ENCODE peak calls at places on chromosomes 4 and X, in six cellular contexts. One of them, this sample, is unnamed.

GRCh38 chrX:129653985-129654651 is 638 bp downstream of the APLN start:
- DNase-seq in GM12892: no peak
- DNase-seq in H1: no peak
- DNase-seq in K562: no peak
- DNase-seq in GM12891: no peak
- DNase-seq in HepG2: no peak
- DNase-seq in this sample: no peak

GRCh38 chr4:10011277-10011676 is 10.0 kb downstream of the SLC2A9 start:
- DNase-seq in K562: no peak
- DNase-seq in HepG2: no peak
- DNase-seq in GM12891: no peak
- DNase-seq in H1: no peak
- DNase-seq in GM12892: no peak
- DNase-seq in this sample: no peak

GRCh38 chrX:24506082-24506481 is 41.0 kb downstream of the PDK3 start:
- DNase-seq in H1: no peak
- DNase-seq in GM12892: no peak
- DNase-seq in K562: no peak
- DNase-seq in HepG2: no peak
- DNase-seq in GM12891: no peak
- DNase-seq in this sample: peak

GRCh38 chr4:23930750-23931488 is 41.1 kb upstream of the PPARGC1A start:
- DNase-seq in GM12892: no peak
- DNase-seq in K562: no peak
- DNase-seq in GM12891: no peak
- DNase-seq in H1: no peak
- DNase-seq in HepG2: peak
- DNase-seq in this sample: no peak

GRCh38 chr4:88341227-88342192 is 37.1 kb upstream of the HERC6 start:
- DNase-seq in HepG2: peak
- DNase-seq in GM12892: no peak
- DNase-seq in GM12891: no peak
- DNase-seq in H1: no peak
- DNase-seq in K562: no peak
- DNase-seq in this sample: no peak

GRCh38 chr4:80361329-80361900 is 25.9 kb downstream of the CFAP299 start:
- DNase-seq in GM12892: no peak
- DNase-seq in K562: no peak
- DNase-seq in GM12891: no peak
- DNase-seq in H1: no peak
- DNase-seq in HepG2: peak
- DNase-seq in this sample: no peak

GRCh38 chr4:81359207-81359606 is 112.5 kb downstream of the RASGEF1B start:
- DNase-seq in H1: no peak
- DNase-seq in HepG2: no peak
- DNase-seq in GM12891: no peak
- DNase-seq in K562: no peak
- DNase-seq in GM12892: no peak
- DNase-seq in this sample: no peak

GRCh38 chrX:46208225-46208854 is 336.9 kb downstream of the ZNF674 start:
- DNase-seq in HepG2: no peak
- DNase-seq in GM12891: no peak
- DNase-seq in K562: no peak
- DNase-seq in H1: no peak
- DNase-seq in GM12892: no peak
- DNase-seq in this sample: peak

GRCh38 chrX:129596077-129596476 is 56.0 kb downstream of the OCRL start:
- DNase-seq in K562: no peak
- DNase-seq in H1: no peak
- DNase-seq in GM12891: no peak
- DNase-seq in HepG2: no peak
- DNase-seq in GM12892: no peak
- DNase-seq in this sample: no peak

GRCh38 chrX:41293269-41293668 is 40.7 kb upstream of the DDX3X start:
- DNase-seq in HepG2: peak
- DNase-seq in GM12892: no peak
- DNase-seq in K562: no peak
- DNase-seq in GM12891: no peak
- DNase-seq in H1: no peak
- DNase-seq in this sample: no peak

GRCh38 chr4:130675262-130675661 is 1579.3 kb downstream of the C4orf33 start:
- DNase-seq in K562: no peak
- DNase-seq in GM12892: no peak
- DNase-seq in HepG2: no peak
- DNase-seq in H1: no peak
- DNase-seq in GM12891: no peak
- DNase-seq in this sample: no peak

GRCh38 chr4:126241631-126242030 is 926.9 kb downstream of the FAT4 start:
- DNase-seq in K562: no peak
- DNase-seq in GM12891: no peak
- DNase-seq in GM12892: no peak
- DNase-seq in HepG2: no peak
- DNase-seq in H1: no peak
- DNase-seq in this sample: no peak

GRCh38 chr4:81470456-81471327 is 1.0 kb downstream of the RASGEF1B start:
- DNase-seq in H1: no peak
- DNase-seq in HepG2: no peak
- DNase-seq in GM12892: no peak
- DNase-seq in GM12891: no peak
- DNase-seq in K562: peak
- DNase-seq in this sample: no peak

GRCh38 chrX:123833387-123833786 is 26.5 kb upstream of the XIAP start:
- DNase-seq in HepG2: peak
- DNase-seq in H1: peak
- DNase-seq in GM12892: peak
- DNase-seq in K562: peak
- DNase-seq in GM12891: peak
- DNase-seq in this sample: peak

GRCh38 chr4:5524451-5524850 is 183.9 kb downstream of the EVC2 start:
- DNase-seq in HepG2: no peak
- DNase-seq in GM12891: no peak
- DNase-seq in H1: no peak
- DNase-seq in GM12892: no peak
- DNase-seq in K562: no peak
- DNase-seq in this sample: no peak

GRCh38 chrX:40877869-40878268 is 142.5 kb upstream of the MED14 start:
- DNase-seq in K562: peak
- DNase-seq in GM12892: no peak
- DNase-seq in GM12891: no peak
- DNase-seq in H1: no peak
- DNase-seq in HepG2: peak
- DNase-seq in this sample: no peak

GRCh38 chr4:77010841-77011354 is 61.3 kb downstream of the SEPTIN11 start:
- DNase-seq in K562: no peak
- DNase-seq in GM12891: no peak
- DNase-seq in HepG2: no peak
- DNase-seq in H1: no peak
- DNase-seq in GM12892: no peak
- DNase-seq in this sample: no peak

GRCh38 chr4:6466756-6467381 is 5.5 kb downstream of the PPP2R2C start:
- DNase-seq in HepG2: no peak
- DNase-seq in H1: no peak
- DNase-seq in GM12891: no peak
- DNase-seq in GM12892: no peak
- DNase-seq in K562: no peak
- DNase-seq in this sample: no peak

GRCh38 chrX:23900220-23900797 is 7.4 kb downstream of the APOO start:
- DNase-seq in K562: no peak
- DNase-seq in H1: no peak
- DNase-seq in GM12892: no peak
- DNase-seq in HepG2: no peak
- DNase-seq in GM12891: no peak
- DNase-seq in this sample: no peak

GRCh38 chr4:154018659-154019058 is 229.8 kb upstream of the SFRP2 start:
- DNase-seq in K562: no peak
- DNase-seq in GM12892: no peak
- DNase-seq in HepG2: no peak
- DNase-seq in H1: peak
- DNase-seq in GM12891: no peak
- DNase-seq in this sample: no peak

GRCh38 chr4:56908206-56909082 is 744 bp downstream of the REST start:
- DNase-seq in GM12891: peak
- DNase-seq in K562: peak
- DNase-seq in GM12892: peak
- DNase-seq in H1: peak
- DNase-seq in HepG2: peak
- DNase-seq in this sample: no peak

GRCh38 chrX:3195845-3196244 is 150.6 kb downstream of the MXRA5 start:
- DNase-seq in HepG2: no peak
- DNase-seq in GM12892: no peak
- DNase-seq in H1: no peak
- DNase-seq in GM12891: no peak
- DNase-seq in K562: no peak
- DNase-seq in this sample: no peak

GRCh38 chrX:119880552-119881437 is 9.2 kb downstream of the NDUFA1 start:
- DNase-seq in GM12891: no peak
- DNase-seq in H1: no peak
- DNase-seq in K562: peak
- DNase-seq in HepG2: peak
- DNase-seq in GM12892: no peak
- DNase-seq in this sample: peak

GRCh38 chrX:17547658-17548057 is 172.7 kb downstream of the NHS start:
- DNase-seq in GM12891: no peak
- DNase-seq in K562: no peak
- DNase-seq in H1: no peak
- DNase-seq in GM12892: no peak
- DNase-seq in HepG2: peak
- DNase-seq in this sample: peak

GRCh38 chr4:53596901-53597300 is 5.6 kb upstream of the LNX1 start:
- DNase-seq in GM12891: no peak
- DNase-seq in GM12892: no peak
- DNase-seq in K562: no peak
- DNase-seq in H1: no peak
- DNase-seq in HepG2: no peak
- DNase-seq in this sample: no peak

GRCh38 chrX:74519870-74520269 is 94.6 kb downstream of the RLIM start:
- DNase-seq in K562: no peak
- DNase-seq in HepG2: no peak
- DNase-seq in GM12892: no peak
- DNase-seq in H1: no peak
- DNase-seq in GM12891: no peak
- DNase-seq in this sample: no peak

GRCh38 chr4:27048350-27049100 is 187.9 kb downstream of the STIM2 start:
- DNase-seq in GM12891: peak
- DNase-seq in H1: no peak
- DNase-seq in HepG2: no peak
- DNase-seq in GM12892: peak
- DNase-seq in K562: peak
- DNase-seq in this sample: no peak

GRCh38 chr4:121408-122084 is 2.8 kb upstream of the ZNF718 start:
- DNase-seq in GM12891: no peak
- DNase-seq in HepG2: no peak
- DNase-seq in GM12892: no peak
- DNase-seq in K562: no peak
- DNase-seq in H1: no peak
- DNase-seq in this sample: no peak

GRCh38 chrX:31609130-31609529 is 537.3 kb upstream of the FTHL17 start:
- DNase-seq in GM12892: no peak
- DNase-seq in K562: no peak
- DNase-seq in GM12891: no peak
- DNase-seq in H1: no peak
- DNase-seq in HepG2: no peak
- DNase-seq in this sample: no peak

GRCh38 chr4:180809439-180809838 is 1433.8 kb upstream of the TENM3 start:
- DNase-seq in GM12892: no peak
- DNase-seq in H1: no peak
- DNase-seq in HepG2: no peak
- DNase-seq in GM12891: no peak
- DNase-seq in K562: no peak
- DNase-seq in this sample: no peak

GRCh38 chrX:135194684-135195083 is 23.5 kb upstream of the CT55 start:
- DNase-seq in GM12892: no peak
- DNase-seq in HepG2: no peak
- DNase-seq in GM12891: no peak
- DNase-seq in K562: peak
- DNase-seq in H1: peak
- DNase-seq in this sample: no peak

GRCh38 chrX:108148524-108148923 is 56.9 kb downstream of the ATG4A start:
- DNase-seq in H1: no peak
- DNase-seq in HepG2: no peak
- DNase-seq in K562: no peak
- DNase-seq in GM12891: no peak
- DNase-seq in GM12892: no peak
- DNase-seq in this sample: peak

GRCh38 chr4:17065821-17066220 is 167.4 kb upstream of the LDB2 start:
- DNase-seq in K562: no peak
- DNase-seq in GM12891: no peak
- DNase-seq in H1: no peak
- DNase-seq in GM12892: no peak
- DNase-seq in HepG2: no peak
- DNase-seq in this sample: no peak
- TF ChIP-seq TAF1 in K562: no peak
- TF ChIP-seq TAF1 in GM12891: no peak
- TF ChIP-seq TAF1 in H1: no peak
- TF ChIP-seq TAF1 in GM12892: no peak
- TF ChIP-seq TAF1 in HepG2: no peak
- TF ChIP-seq TAF1 in this sample: no peak

GRCh38 chr4:1656132-1656531 is 28.0 kb downstream of the FAM53A start:
- DNase-seq in GM12891: no peak
- DNase-seq in HepG2: no peak
- DNase-seq in GM12892: no peak
- DNase-seq in H1: no peak
- DNase-seq in K562: no peak
- DNase-seq in this sample: no peak
- TF ChIP-seq TAF1 in GM12891: no peak
- TF ChIP-seq TAF1 in HepG2: no peak
- TF ChIP-seq TAF1 in GM12892: no peak
- TF ChIP-seq TAF1 in H1: no peak
- TF ChIP-seq TAF1 in K562: no peak
- TF ChIP-seq TAF1 in this sample: no peak

GRCh38 chr4:145066063-145066501 is 31.9 kb downstream of the ANAPC10 start:
- DNase-seq in HepG2: no peak
- DNase-seq in GM12891: no peak
- DNase-seq in GM12892: no peak
- DNase-seq in K562: no peak
- DNase-seq in H1: no peak
- DNase-seq in this sample: no peak
- TF ChIP-seq TAF1 in HepG2: no peak
- TF ChIP-seq TAF1 in GM12891: no peak
- TF ChIP-seq TAF1 in GM12892: no peak
- TF ChIP-seq TAF1 in K562: no peak
- TF ChIP-seq TAF1 in H1: no peak
- TF ChIP-seq TAF1 in this sample: no peak

DNA sequence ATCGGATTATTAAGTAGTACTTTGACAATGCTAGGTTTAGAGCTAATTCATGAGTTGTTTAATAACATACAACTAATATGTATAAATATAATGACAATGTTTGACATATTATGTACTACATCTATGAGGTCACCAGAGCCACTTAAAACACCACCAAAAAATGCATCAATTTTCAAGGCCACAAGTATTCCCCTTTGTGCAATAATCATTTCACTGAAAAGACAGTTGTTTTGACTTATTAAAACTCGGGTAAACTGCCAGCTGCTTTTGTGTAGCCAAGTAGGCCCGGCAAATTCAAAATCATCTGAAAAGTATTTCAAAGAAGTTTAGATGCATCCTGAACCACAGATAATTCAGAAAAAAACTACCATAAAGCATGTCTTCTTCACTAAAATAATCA is 48.7 kb downstream of the CLOCK start:
- DNase-seq in GM12891: no peak
- DNase-seq in K562: no peak
- DNase-seq in HepG2: no peak
- DNase-seq in H1: no peak
- DNase-seq in GM12892: no peak
- DNase-seq in this sample: no peak
- TF ChIP-seq TAF1 in GM12891: no peak
- TF ChIP-seq TAF1 in K562: no peak
- TF ChIP-seq TAF1 in HepG2: no peak
- TF ChIP-seq TAF1 in H1: no peak
- TF ChIP-seq TAF1 in GM12892: no peak
- TF ChIP-seq TAF1 in this sample: no peak

This sample was measured in GM12878.